ENCODE peak calls at places on chromosomes 5 and 9, in six cellular contexts. H is A549, P is B cell, S is GM06990, M is progenitor cell of endocrine pancreas, Q is omental fat pad. W is an unnamed sample.

GRCh38 chr9:124968238-124968637 is 27.4 kb upstream of the GOLGA1 start:
- DNase-seq in S (no peak), Q (no peak), H (no peak), M (no peak), P (no peak), W (no peak)

GRCh38 chr9:96073531-96074284 is 198.2 kb downstream of the ERCC6L2 start:
- DNase-seq in S (no peak), H (no peak), Q (no peak), M (no peak), P (no peak), W (no peak)

GRCh38 chr9:72362680-72363139 is 2.3 kb downstream of the ZFAND5 start:
- DNase-seq in P (peak; percentile 47), H (peak; percentile 84), S (peak; percentile 46), Q (no peak), M (no peak), W (no peak)

GRCh38 chr5:135323701-135324132 is 75.3 kb downstream of the MACROH2A1 start:
- DNase-seq in M (no peak), H (no peak), S (no peak), Q (no peak), P (peak; percentile 5), W (no peak)

GRCh38 chr9:93968451-93969327 is 13.5 kb upstream of the BARX1 start:
- DNase-seq in S (no peak), P (no peak), Q (no peak), M (no peak), H (no peak), W (no peak)

GRCh38 chr9:33517373-33517772 is 6.7 kb upstream of the ANKRD18B start:
- DNase-seq in Q (no peak), M (no peak), H (peak; percentile 65), P (no peak), S (no peak), W (no peak)

GRCh38 chr5:16857635-16858034 is 78.5 kb downstream of the MYO10 start:
- DNase-seq in S (no peak), Q (no peak), H (no peak), P (no peak), M (no peak), W (no peak)

GRCh38 chr5:173232499-173233346 is 2.3 kb downstream of the NKX2-5 start:
- DNase-seq in Q (no peak), M (no peak), H (no peak), S (no peak), P (no peak), W (no peak)

GRCh38 chr5:139443766-139444473 is 4.6 kb upstream of the DNAJC18 start:
- DNase-seq in M (no peak), S (no peak), H (no peak), P (no peak), Q (no peak), W (no peak)

GRCh38 chr9:14004110-14004509 is 309.8 kb downstream of the NFIB start:
- DNase-seq in M (no peak), H (no peak), S (no peak), P (no peak), Q (no peak), W (no peak)

GRCh38 chr5:10621837-10622236 is 58.0 kb downstream of the ANKRD33B start:
- DNase-seq in S (no peak), M (no peak), P (no peak), Q (no peak), H (no peak), W (no peak)

GRCh38 chr5:180102636-180103035 is 31.1 kb upstream of the RNF130 start:
- DNase-seq in M (no peak), S (no peak), H (no peak), P (no peak), Q (no peak), W (no peak)

GRCh38 chr5:16913840-16914435 is 22.1 kb downstream of the MYO10 start:
- DNase-seq in Q (no peak), M (no peak), P (no peak), H (no peak), S (no peak), W (no peak)

GRCh38 chr5:124700333-124700732 is 46.1 kb downstream of the ZNF608 start:
- DNase-seq in S (no peak), H (no peak), Q (no peak), P (no peak), M (no peak), W (no peak)

GRCh38 chr5:178940569-178941360 is at the start of gene ZNF454:
- DNase-seq in M (no peak), S (no peak), P (no peak), Q (peak; percentile 40), H (no peak), W (peak; percentile 93)

GRCh38 chr9:112332674-112332976 is 794 bp downstream of the PTBP3 start:
- DNase-seq in Q (no peak), P (no peak), S (no peak), H (no peak), M (no peak), W (no peak)

GRCh38 chr5:77630246-77631165 is 8.0 kb downstream of the OTP start:
- DNase-seq in P (no peak), M (peak; percentile 42), Q (no peak), S (peak; percentile 92), H (peak; percentile 83), W (no peak)

GRCh38 chr5:141814064-141814982 is 63.9 kb downstream of the PCDH1 start:
- DNase-seq in M (peak; percentile 55), Q (peak; percentile 55), H (peak; percentile 55), P (no peak), S (no peak), W (no peak)

GRCh38 chr9:88182501-88182900 is 44.2 kb upstream of the SPATA31C2 start:
- DNase-seq in M (no peak), H (no peak), P (no peak), Q (no peak), S (no peak), W (no peak)

GRCh38 chr5:143161893-143162520 is 241.5 kb downstream of the NR3C1 start:
- DNase-seq in M (no peak), Q (no peak), H (peak; percentile 37), P (no peak), S (no peak), W (no peak)

GRCh38 chr5:31827862-31828261 is 188.9 kb downstream of the PDZD2 start:
- DNase-seq in Q (no peak), P (no peak), M (no peak), S (no peak), H (no peak), W (no peak)

GRCh38 chr5:31819926-31820516 is 181.1 kb downstream of the PDZD2 start:
- DNase-seq in H (peak; percentile 23), M (no peak), S (no peak), P (no peak), Q (no peak), W (no peak)

GRCh38 chr5:31825775-31826068 is 186.8 kb downstream of the PDZD2 start:
- DNase-seq in P (no peak), H (no peak), M (no peak), Q (no peak), S (no peak), W (no peak)

GRCh38 chr5:31823477-31823876 is 184.5 kb downstream of the PDZD2 start:
- DNase-seq in M (no peak), S (no peak), Q (no peak), P (no peak), H (no peak), W (no peak)

DNA sequence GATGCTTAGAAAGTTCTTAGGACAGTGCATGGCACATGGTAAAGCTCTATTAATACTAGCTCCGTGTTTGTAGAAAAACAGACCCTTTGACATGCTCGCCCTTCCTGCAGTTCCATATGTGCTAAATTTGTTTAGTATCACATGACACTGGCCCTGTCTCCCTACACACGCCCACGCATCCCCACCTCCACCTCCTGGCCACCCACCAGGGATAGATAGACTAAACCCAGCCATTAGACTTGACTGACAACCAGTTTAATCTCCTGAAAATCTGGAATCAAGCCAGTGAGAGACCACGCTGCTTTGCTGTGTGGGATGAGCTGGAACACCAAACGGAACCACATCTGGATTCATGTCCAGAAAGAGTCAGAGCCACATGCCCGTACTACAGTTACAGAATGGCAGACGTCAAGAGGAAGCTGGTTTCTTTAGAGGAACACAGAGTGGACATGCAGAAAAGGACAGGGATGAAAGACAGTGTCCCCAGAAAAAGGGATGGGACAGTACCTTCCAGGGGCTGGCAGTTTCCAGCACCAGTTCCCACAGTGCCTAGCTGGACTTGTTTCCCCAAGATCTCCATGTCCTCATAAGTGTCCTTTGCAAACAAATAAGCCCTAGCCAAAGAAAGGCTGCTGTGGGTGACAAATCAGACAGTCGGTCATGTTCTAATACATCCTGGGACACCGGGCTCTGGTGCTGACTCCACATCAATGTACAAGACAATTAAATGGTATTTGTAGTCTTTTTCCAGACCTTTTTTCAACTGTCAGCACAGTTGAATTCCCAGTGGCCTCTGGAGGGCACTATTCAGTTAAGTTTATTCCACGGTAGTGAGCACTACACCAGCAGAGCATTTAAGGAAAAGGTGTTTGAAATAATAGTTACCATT is 186.2 kb downstream of the PDZD2 start:
- DNase-seq in Q (no peak), S (peak; percentile 4), M (peak; percentile 15), P (no peak), H (peak; percentile 63), W (no peak)
- TF ChIP-seq CTCF in Q (no peak), S (peak; percentile 59), M (peak; percentile 76), P (no peak), H (peak; percentile 88), W (peak; percentile 97)

GRCh38 chr9:24245988-24246387 is 299.7 kb downstream of the IZUMO3 start:
- DNase-seq in Q (no peak), S (no peak), P (no peak), M (no peak), H (peak; percentile 29), W (no peak)
- TF ChIP-seq CTCF in Q (no peak), S (no peak), P (no peak), M (peak; percentile 67), H (no peak), W (peak; percentile 72)

GRCh38 chr5:171162602-171163001 is 146.4 kb upstream of the TLX3 start:
- DNase-seq in P (no peak), Q (no peak), S (no peak), M (no peak), H (peak; percentile 21), W (no peak)
- TF ChIP-seq CTCF in P (no peak), Q (no peak), S (peak; percentile 61), M (peak; percentile 47), H (peak; percentile 27), W (peak; percentile 66)

GRCh38 chr5:163079618-163080017 is 357.8 kb upstream of the CCNG1 start:
- DNase-seq in P (no peak), S (no peak), Q (no peak), H (peak; percentile 3), M (no peak), W (no peak)
- TF ChIP-seq CTCF in P (no peak), S (peak; percentile 77), Q (no peak), H (peak; percentile 30), M (peak; percentile 48), W (peak; percentile 58)

GRCh38 chr9:22813520-22813919 is 366.9 kb downstream of the DMRTA1 start:
- DNase-seq in M (no peak), P (no peak), S (no peak), H (peak; percentile 18), Q (no peak), W (no peak)
- TF ChIP-seq CTCF in M (peak; percentile 61), P (no peak), S (no peak), H (no peak), Q (no peak), W (peak; percentile 77)

DNA sequence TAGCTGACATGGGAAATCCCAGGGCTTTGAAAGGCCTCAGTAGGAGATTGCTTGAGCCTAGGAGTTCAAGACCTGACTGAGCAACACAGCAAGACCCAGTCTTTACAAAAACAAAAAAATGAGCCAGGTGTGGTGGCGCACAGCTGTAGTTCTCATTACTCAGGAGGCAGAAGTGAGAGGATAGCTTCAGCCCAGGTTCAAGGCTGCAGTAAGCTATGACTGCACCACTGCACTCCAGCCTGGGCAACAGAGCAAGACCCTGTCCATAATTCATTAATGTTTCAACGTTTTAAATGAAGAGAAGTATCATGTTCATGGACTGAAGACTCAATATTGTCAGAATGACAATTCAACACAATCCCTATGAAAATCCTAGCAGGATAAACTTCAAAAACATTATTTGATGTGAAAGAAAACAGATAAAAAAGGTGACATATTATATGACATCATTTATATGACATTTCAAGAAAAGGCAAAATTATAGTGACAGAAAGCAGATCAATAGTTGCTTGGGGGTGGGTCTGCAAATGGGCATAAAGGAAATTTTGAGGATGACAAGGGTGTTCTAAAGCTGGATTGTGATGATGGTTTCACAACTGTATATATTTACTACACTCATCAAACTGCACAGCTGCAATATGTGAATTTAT is 3.7 kb downstream of the KIF3A start:
- DNase-seq in Q (no peak), H (no peak), P (no peak), S (no peak), M (no peak), W (no peak)
- TF ChIP-seq CTCF in Q (no peak), H (no peak), P (no peak), S (no peak), M (no peak), W (no peak)

W was measured in chondrocyte.